ENCODE peak calls at places on chromosomes 3 and 15, in seven cellular contexts. One of them, this sample, is unnamed.

GRCh38 chr3:149316427-149316826 is 17.0 kb downstream of the TM4SF18 start:
- DNase-seq in lower lobe of right lung: no peak
- DNase-seq in thoracic aorta: no peak
- DNase-seq in HepG2: no peak
- DNase-seq in dorsolateral prefrontal cortex: no peak
- DNase-seq in GM23338: no peak
- DNase-seq in right lobe of liver: no peak
- DNase-seq in this sample: no peak

GRCh38 chr3:7328339-7328738 is 467.4 kb downstream of the GRM7 start:
- DNase-seq in lower lobe of right lung: no peak
- DNase-seq in thoracic aorta: no peak
- DNase-seq in HepG2: no peak
- DNase-seq in dorsolateral prefrontal cortex: no peak
- DNase-seq in GM23338: no peak
- DNase-seq in right lobe of liver: no peak
- DNase-seq in this sample: no peak

GRCh38 chr15:57114070-57114469 is 195.6 kb downstream of the TCF12 start:
- DNase-seq in lower lobe of right lung: no peak
- DNase-seq in thoracic aorta: no peak
- DNase-seq in HepG2: no peak
- DNase-seq in dorsolateral prefrontal cortex: no peak
- DNase-seq in GM23338: no peak
- DNase-seq in right lobe of liver: no peak
- DNase-seq in this sample: no peak

GRCh38 chr3:88785841-88786240 is 321.6 kb upstream of the EPHA3 start:
- DNase-seq in lower lobe of right lung: no peak
- DNase-seq in thoracic aorta: no peak
- DNase-seq in HepG2: no peak
- DNase-seq in dorsolateral prefrontal cortex: no peak
- DNase-seq in GM23338: no peak
- DNase-seq in right lobe of liver: no peak
- DNase-seq in this sample: no peak

GRCh38 chr15:26355671-26356070 is 417.2 kb downstream of the GABRB3 start:
- DNase-seq in lower lobe of right lung: no peak
- DNase-seq in thoracic aorta: no peak
- DNase-seq in HepG2: no peak
- DNase-seq in dorsolateral prefrontal cortex: no peak
- DNase-seq in GM23338: peak
- DNase-seq in right lobe of liver: no peak
- DNase-seq in this sample: no peak

GRCh38 chr15:49831206-49831965 is 210.5 kb downstream of the DTWD1 start:
- DNase-seq in lower lobe of right lung: no peak
- DNase-seq in thoracic aorta: no peak
- DNase-seq in HepG2: no peak
- DNase-seq in dorsolateral prefrontal cortex: no peak
- DNase-seq in GM23338: no peak
- DNase-seq in right lobe of liver: no peak
- DNase-seq in this sample: no peak

GRCh38 chr3:137854498-137855285 is 90.6 kb downstream of the SOX14 start:
- DNase-seq in lower lobe of right lung: no peak
- DNase-seq in thoracic aorta: no peak
- DNase-seq in HepG2: no peak
- DNase-seq in dorsolateral prefrontal cortex: no peak
- DNase-seq in GM23338: peak
- DNase-seq in right lobe of liver: no peak
- DNase-seq in this sample: no peak

GRCh38 chr3:38916706-38917105 is 100.7 kb upstream of the SCN10A start:
- DNase-seq in lower lobe of right lung: no peak
- DNase-seq in thoracic aorta: no peak
- DNase-seq in HepG2: no peak
- DNase-seq in dorsolateral prefrontal cortex: no peak
- DNase-seq in GM23338: no peak
- DNase-seq in right lobe of liver: no peak
- DNase-seq in this sample: no peak

GRCh38 chr3:196559826-196560225 is 8.5 kb downstream of the WDR53 start:
- DNase-seq in lower lobe of right lung: no peak
- DNase-seq in thoracic aorta: no peak
- DNase-seq in HepG2: no peak
- DNase-seq in dorsolateral prefrontal cortex: no peak
- DNase-seq in GM23338: no peak
- DNase-seq in right lobe of liver: no peak
- DNase-seq in this sample: no peak

GRCh38 chr3:99439892-99440291 is 198.5 kb upstream of the COL8A1 start:
- DNase-seq in lower lobe of right lung: no peak
- DNase-seq in thoracic aorta: no peak
- DNase-seq in HepG2: no peak
- DNase-seq in dorsolateral prefrontal cortex: no peak
- DNase-seq in GM23338: peak
- DNase-seq in right lobe of liver: no peak
- DNase-seq in this sample: no peak

GRCh38 chr3:152405915-152406802 is 137.4 kb downstream of the MBNL1 start:
- DNase-seq in lower lobe of right lung: no peak
- DNase-seq in thoracic aorta: no peak
- DNase-seq in HepG2: no peak
- DNase-seq in dorsolateral prefrontal cortex: no peak
- DNase-seq in GM23338: no peak
- DNase-seq in right lobe of liver: no peak
- DNase-seq in this sample: peak

GRCh38 chr3:136861890-136862610 is at the start of gene NCK1:
- DNase-seq in lower lobe of right lung: peak
- DNase-seq in thoracic aorta: peak
- DNase-seq in HepG2: peak
- DNase-seq in dorsolateral prefrontal cortex: peak
- DNase-seq in GM23338: peak
- DNase-seq in right lobe of liver: peak
- DNase-seq in this sample: peak

GRCh38 chr15:72135719-72136118 is 17.5 kb downstream of the SENP8 start:
- DNase-seq in lower lobe of right lung: no peak
- DNase-seq in thoracic aorta: no peak
- DNase-seq in HepG2: no peak
- DNase-seq in dorsolateral prefrontal cortex: no peak
- DNase-seq in GM23338: no peak
- DNase-seq in right lobe of liver: no peak
- DNase-seq in this sample: no peak

GRCh38 chr3:53146319-53146868 is 14.6 kb upstream of the PRKCD start:
- DNase-seq in lower lobe of right lung: no peak
- DNase-seq in thoracic aorta: no peak
- DNase-seq in HepG2: no peak
- DNase-seq in dorsolateral prefrontal cortex: no peak
- DNase-seq in GM23338: no peak
- DNase-seq in right lobe of liver: no peak
- DNase-seq in this sample: no peak

GRCh38 chr15:95252404-95252803 is 1021.0 kb downstream of the MCTP2 start:
- DNase-seq in lower lobe of right lung: no peak
- DNase-seq in thoracic aorta: no peak
- DNase-seq in HepG2: no peak
- DNase-seq in dorsolateral prefrontal cortex: no peak
- DNase-seq in GM23338: no peak
- DNase-seq in right lobe of liver: no peak
- DNase-seq in this sample: no peak

DNA sequence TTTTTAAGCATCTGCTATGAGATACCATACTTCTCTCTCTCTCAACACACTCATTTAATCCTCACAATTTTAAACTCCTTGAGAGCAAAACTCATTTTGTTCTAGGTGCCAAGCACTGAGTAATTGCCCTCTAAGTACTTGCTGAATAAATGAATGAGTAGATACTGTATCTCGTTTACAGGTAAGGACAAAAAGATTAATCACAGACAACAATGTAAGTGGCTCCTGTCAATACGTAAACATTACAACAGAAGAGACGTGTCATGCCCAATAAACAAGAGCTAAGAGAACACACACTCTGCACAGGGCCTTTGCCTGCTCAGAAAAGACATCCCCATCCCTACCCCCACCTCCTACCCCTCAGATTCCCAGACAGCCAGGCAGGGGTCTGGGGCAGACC is 59.8 kb downstream of the CHSY1 start:
- DNase-seq in lower lobe of right lung: no peak
- DNase-seq in thoracic aorta: no peak
- DNase-seq in HepG2: no peak
- DNase-seq in dorsolateral prefrontal cortex: no peak
- DNase-seq in GM23338: no peak
- DNase-seq in right lobe of liver: no peak
- DNase-seq in this sample: no peak
- H3K4me3 ChIP-seq in lower lobe of right lung: no peak
- H3K4me3 ChIP-seq in thoracic aorta: no peak
- H3K4me3 ChIP-seq in HepG2: no peak
- H3K4me3 ChIP-seq in dorsolateral prefrontal cortex: no peak
- H3K4me3 ChIP-seq in GM23338: no peak
- H3K4me3 ChIP-seq in right lobe of liver: no peak
- H3K4me3 ChIP-seq in this sample: no peak

GRCh38 chr3:77655421-77655820 is 615.5 kb downstream of the ROBO2 start:
- DNase-seq in lower lobe of right lung: no peak
- DNase-seq in thoracic aorta: no peak
- DNase-seq in HepG2: no peak
- DNase-seq in dorsolateral prefrontal cortex: no peak
- DNase-seq in GM23338: no peak
- DNase-seq in right lobe of liver: no peak
- DNase-seq in this sample: no peak
- TF ChIP-seq CTCF in lower lobe of right lung: no peak
- TF ChIP-seq CTCF in thoracic aorta: no peak
- TF ChIP-seq CTCF in HepG2: no peak
- TF ChIP-seq CTCF in dorsolateral prefrontal cortex: no peak
- TF ChIP-seq CTCF in GM23338: no peak
- TF ChIP-seq CTCF in right lobe of liver: no peak
- TF ChIP-seq CTCF in this sample: no peak

DNA sequence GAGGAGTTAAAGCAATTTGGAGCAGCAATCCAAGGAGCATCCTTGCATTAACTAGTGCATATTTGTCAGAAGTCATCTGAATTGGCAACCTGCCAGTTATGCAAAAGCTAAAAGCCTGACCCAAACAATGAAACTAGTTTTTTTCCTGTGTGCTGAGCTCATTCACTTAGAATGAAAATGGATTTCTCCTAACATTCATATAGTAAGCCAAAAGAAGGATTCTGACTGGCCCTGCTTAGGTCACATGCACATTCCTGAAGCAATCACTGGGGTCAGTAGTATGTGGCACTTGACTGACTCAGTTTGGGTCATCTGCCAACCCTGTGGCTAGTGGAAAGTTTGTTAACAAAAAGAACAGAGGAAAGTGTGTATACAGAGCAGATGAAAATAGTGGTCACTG is 30.5 kb downstream of the OXSM start:
- DNase-seq in lower lobe of right lung: no peak
- DNase-seq in thoracic aorta: no peak
- DNase-seq in HepG2: no peak
- DNase-seq in dorsolateral prefrontal cortex: no peak
- DNase-seq in GM23338: peak
- DNase-seq in right lobe of liver: no peak
- DNase-seq in this sample: peak
- H3K27ac ChIP-seq in lower lobe of right lung: no peak
- H3K27ac ChIP-seq in thoracic aorta: no peak
- H3K27ac ChIP-seq in HepG2: no peak
- H3K27ac ChIP-seq in dorsolateral prefrontal cortex: no peak
- H3K27ac ChIP-seq in GM23338: peak
- H3K27ac ChIP-seq in right lobe of liver: no peak
- H3K27ac ChIP-seq in this sample: peak

GRCh38 chr3:37228734-37229133 is 54.4 kb upstream of the LRRFIP2 start:
- DNase-seq in lower lobe of right lung: no peak
- DNase-seq in thoracic aorta: no peak
- DNase-seq in HepG2: no peak
- DNase-seq in dorsolateral prefrontal cortex: no peak
- DNase-seq in GM23338: no peak
- DNase-seq in right lobe of liver: no peak
- DNase-seq in this sample: no peak

GRCh38 chr3:37225481-37225880 is 51.1 kb upstream of the LRRFIP2 start:
- DNase-seq in lower lobe of right lung: no peak
- DNase-seq in thoracic aorta: no peak
- DNase-seq in HepG2: no peak
- DNase-seq in dorsolateral prefrontal cortex: no peak
- DNase-seq in GM23338: no peak
- DNase-seq in right lobe of liver: no peak
- DNase-seq in this sample: no peak

GRCh38 chr3:37227870-37228549 is 53.6 kb upstream of the LRRFIP2 start:
- DNase-seq in lower lobe of right lung: no peak
- DNase-seq in thoracic aorta: no peak
- DNase-seq in HepG2: peak
- DNase-seq in dorsolateral prefrontal cortex: no peak
- DNase-seq in GM23338: no peak
- DNase-seq in right lobe of liver: no peak
- DNase-seq in this sample: no peak

GRCh38 chr3:37229740-37230139 is 55.4 kb upstream of the LRRFIP2 start:
- DNase-seq in lower lobe of right lung: no peak
- DNase-seq in thoracic aorta: no peak
- DNase-seq in HepG2: peak
- DNase-seq in dorsolateral prefrontal cortex: no peak
- DNase-seq in GM23338: no peak
- DNase-seq in right lobe of liver: no peak
- DNase-seq in this sample: no peak

DNA sequence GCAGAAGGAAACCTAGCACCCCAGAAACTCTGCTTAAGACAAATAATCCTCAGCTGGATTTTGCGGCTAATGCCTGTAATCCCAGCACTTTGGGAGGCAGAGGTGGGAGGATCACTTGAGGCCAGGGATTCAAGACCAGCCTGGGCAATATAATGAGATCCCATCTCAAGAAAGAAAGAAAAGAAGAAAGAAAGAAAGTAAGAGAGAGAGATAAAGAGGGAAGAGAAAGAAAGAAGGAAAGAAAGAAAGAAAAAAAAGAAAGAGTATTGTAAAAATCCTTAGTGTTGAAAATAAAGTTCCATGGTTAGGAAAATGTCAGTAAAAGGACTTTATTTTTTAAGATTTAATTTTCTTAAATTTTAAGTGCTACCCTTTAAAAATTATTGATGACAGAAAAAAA is 54.9 kb upstream of the LRRFIP2 start:
- DNase-seq in lower lobe of right lung: no peak
- DNase-seq in thoracic aorta: no peak
- DNase-seq in HepG2: no peak
- DNase-seq in dorsolateral prefrontal cortex: no peak
- DNase-seq in GM23338: no peak
- DNase-seq in right lobe of liver: no peak
- DNase-seq in this sample: no peak
- H3K4me3 ChIP-seq in lower lobe of right lung: no peak
- H3K4me3 ChIP-seq in thoracic aorta: no peak
- H3K4me3 ChIP-seq in HepG2: no peak
- H3K4me3 ChIP-seq in dorsolateral prefrontal cortex: no peak
- H3K4me3 ChIP-seq in GM23338: no peak
- H3K4me3 ChIP-seq in right lobe of liver: no peak
- H3K4me3 ChIP-seq in this sample: no peak